ENCODE peak calls at places on chromosome 19, in eight cellular contexts. K is endothelial cell of umbilical vein, U is fibroblast of pulmonary artery, F is breast epithelium, C is IMR-90, D is transverse colon, R is GM23338, T is esophagus muscularis mucosa. I is an unnamed sample.

GRCh38 chr19:31015778-31016177 is 333.5 kb downstream of the TSHZ3 start:
- DNase-seq in K (no peak), U (no peak), F (no peak), C (no peak), D (no peak), R (no peak), T (no peak), I (no peak)

GRCh38 chr19:47047272-47047930 is 1.0 kb downstream of the TMEM160 start:
- DNase-seq in K (no peak), U (no peak), F (no peak), C (no peak), D (no peak), R (no peak), T (no peak), I (no peak)

GRCh38 chr19:2726160-2726855 is 5.1 kb upstream of the DIRAS1 start:
- DNase-seq in K (no peak), U (no peak), F (no peak), C (no peak), D (no peak), R (no peak), T (no peak), I (no peak)

GRCh38 chr19:1457031-1457739 is 7.3 kb downstream of the APC2 start:
- DNase-seq in K (no peak), U (no peak), F (no peak), C (no peak), D (no peak), R (peak; percentile 82), T (no peak), I (no peak)

GRCh38 chr19:16920816-16921529 is 32.2 kb downstream of the F2RL3 start:
- DNase-seq in K (no peak), U (peak; percentile 81), F (no peak), C (peak; percentile 88), D (no peak), R (no peak), T (no peak), I (no peak)

GRCh38 chr19:33251526-33252090 is 26.0 kb upstream of the SLC7A10 start:
- DNase-seq in K (no peak), U (no peak), F (no peak), C (no peak), D (no peak), R (no peak), T (no peak), I (no peak)

GRCh38 chr19:39335168-39335567 is 675 bp downstream of the GMFG start:
- DNase-seq in K (no peak), U (no peak), F (no peak), C (no peak), D (no peak), R (no peak), T (no peak), I (no peak)

GRCh38 chr19:11759805-11760204 is 7.0 kb upstream of the ZNF441 start:
- DNase-seq in K (no peak), U (no peak), F (no peak), C (no peak), D (no peak), R (no peak), T (no peak), I (no peak)

GRCh38 chr19:32396046-32396652 is 9.4 kb upstream of the DPY19L3 start:
- DNase-seq in K (no peak), U (no peak), F (no peak), C (no peak), D (no peak), R (no peak), T (peak; percentile 53), I (no peak)

GRCh38 chr19:5031231-5032100 is 62.6 kb downstream of the KDM4B start:
- DNase-seq in K (peak; percentile 61), U (peak; percentile 77), F (peak; percentile 89), C (peak; percentile 65), D (peak; percentile 86), R (peak; percentile 91), T (peak; percentile 94), I (no peak)

GRCh38 chr19:42068756-42069571 is 1.0 kb downstream of the GRIK5 start:
- DNase-seq in K (no peak), U (no peak), F (no peak), C (no peak), D (no peak), R (peak; percentile 51), T (no peak), I (no peak)
- H3K4me3 ChIP-seq in K (no peak overlapping the region), U (no peak overlapping the region), F (peak overlapping the region; percentile 17), C (no peak overlapping the region), D (peak overlapping the region; percentile 50), R (peak overlapping the region; percentile 83), T (peak overlapping the region; percentile 62), I (peak overlapping the region; percentile 82)

GRCh38 chr19:51546650-51547396 is 15.4 kb upstream of the SIGLEC6 start:
- DNase-seq in K (peak; percentile 91), U (peak; percentile 61), F (no peak), C (peak; percentile 9), D (no peak), R (no peak), T (no peak), I (no peak)

GRCh38 chr19:51547397-51548212 is 16.1 kb upstream of the SIGLEC6 start:
- DNase-seq in K (peak; percentile 67), U (peak; percentile 57), F (no peak), C (no peak), D (no peak), R (no peak), T (no peak), I (no peak)

GRCh38 chr19:51548213-51548651 is 16.8 kb upstream of the SIGLEC6 start:
- DNase-seq in K (no peak), U (no peak), F (peak; percentile 20), C (no peak), D (no peak), R (no peak), T (no peak), I (no peak)

GRCh38 chr19:51549533-51550324 is 18.3 kb upstream of the SIGLEC6 start:
- DNase-seq in K (no peak), U (no peak), F (no peak), C (no peak), D (no peak), R (no peak), T (no peak), I (no peak)

DNA sequence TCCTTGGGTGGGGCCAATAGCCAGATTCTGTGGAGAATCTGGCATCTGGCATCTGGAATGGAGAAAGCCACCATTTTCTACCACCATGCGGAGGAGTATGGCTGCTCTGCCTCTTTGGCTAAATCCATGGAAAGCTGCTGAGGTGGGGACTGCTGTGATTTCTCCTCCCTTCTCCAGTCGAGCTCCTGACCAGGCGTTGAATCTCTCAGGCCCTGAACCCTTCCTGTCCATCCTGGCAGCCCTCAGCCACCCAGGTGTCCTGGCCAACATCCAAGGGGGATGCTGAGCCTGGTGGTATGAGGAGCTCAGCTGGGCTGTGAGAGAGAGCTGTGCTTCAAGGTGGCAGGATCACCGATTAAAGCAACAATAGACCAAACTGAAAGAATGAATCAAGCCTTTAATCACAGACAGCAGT is 17.4 kb upstream of the SIGLEC6 start:
- DNase-seq in K (no peak), U (no peak), F (peak; percentile 24), C (no peak), D (no peak), R (no peak), T (no peak), I (no peak)
- H3K4me3 ChIP-seq in K (no peak overlapping the region), U (no peak overlapping the region), F (no peak overlapping the region), C (no peak overlapping the region), D (no peak overlapping the region), R (no peak overlapping the region), T (no peak overlapping the region), I (no peak overlapping the region)

GRCh38 chr19:58097783-58098681 is at the start of gene ZSCAN18:
- DNase-seq in K (peak; percentile 93), U (peak; percentile 98), F (peak; percentile 99), C (peak; percentile 86), D (peak; percentile 96), R (peak; percentile 99), T (peak; percentile 99), I (peak; percentile 96)
- H3K4me3 ChIP-seq in K (peak within 1 kb of the TSS; percentile 43), U (peak within 1 kb of the TSS; percentile 89), F (peak within 1 kb of the TSS; percentile 71), C (peak within 1 kb of the TSS; percentile 94), D (peak within 1 kb of the TSS; percentile 93), R (peak within 1 kb of the TSS; percentile 94), T (peak within 1 kb of the TSS; percentile 97), I (peak within 1 kb of the TSS; percentile 100)

GRCh38 chr19:38173324-38174041 is 50.5 kb downstream of the DPF1 start:
- DNase-seq in K (peak; percentile 17), U (peak; percentile 23), F (no peak), C (peak; percentile 36), D (no peak), R (no peak), T (no peak), I (peak; percentile 67)
- H3K4me3 ChIP-seq in K (no peak overlapping the region), U (no peak overlapping the region), F (no peak overlapping the region), C (no peak overlapping the region), D (no peak overlapping the region), R (no peak overlapping the region), T (no peak overlapping the region), I (no peak overlapping the region)

GRCh38 chr19:10271543-10272086 is 695 bp downstream of the ICAM1 start:
- DNase-seq in K (peak; percentile 61), U (peak; percentile 46), F (no peak), C (peak; percentile 56), D (peak; percentile 43), R (no peak), T (no peak), I (no peak)
- H3K4me3 ChIP-seq in K (peak overlapping the region; percentile 31), U (peak overlapping the region; percentile 85), F (peak overlapping the region; percentile 63), C (peak overlapping the region; percentile 32), D (peak overlapping the region; percentile 45), R (peak overlapping the region; percentile 53), T (peak overlapping the region; percentile 48), I (peak overlapping the region; percentile 69)

DNA sequence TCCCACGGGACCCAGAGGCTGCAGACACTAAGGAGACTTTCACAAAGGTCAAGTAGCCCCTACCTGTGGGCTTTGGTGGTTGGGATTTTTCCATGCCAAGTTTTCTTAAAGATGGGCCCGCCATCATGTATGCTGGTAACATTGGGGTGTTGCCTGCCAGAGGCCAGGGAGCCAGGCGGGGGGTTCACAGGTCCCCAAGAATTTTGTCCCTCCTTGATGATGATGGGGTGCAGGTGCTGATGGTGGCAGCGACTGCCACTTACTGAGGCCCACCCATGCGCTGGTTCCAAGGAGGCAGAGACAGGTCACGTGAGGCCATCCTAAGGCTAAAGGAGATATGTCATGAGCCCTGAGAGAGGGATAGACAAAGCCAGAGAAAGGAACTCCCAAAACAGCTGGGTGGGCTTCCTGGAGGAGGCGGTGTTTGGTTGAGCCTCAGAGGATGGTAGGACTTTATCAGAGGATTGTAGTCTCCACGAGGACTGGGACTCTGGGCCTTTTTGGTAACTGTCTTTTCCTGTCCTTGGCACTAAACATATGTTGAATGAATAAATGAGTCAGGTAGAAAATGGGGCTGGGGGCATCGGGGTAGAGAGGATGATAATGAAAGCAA is 14.4 kb downstream of the PLEKHF1 start:
- DNase-seq in K (no peak), U (no peak), F (no peak), C (no peak), D (no peak), R (no peak), T (no peak), I (no peak)
- H3K4me3 ChIP-seq in K (no peak overlapping the region), U (no peak overlapping the region), F (no peak overlapping the region), C (no peak overlapping the region), D (no peak overlapping the region), R (no peak overlapping the region), T (no peak overlapping the region), I (no peak overlapping the region)

I was measured in thoracic aorta.